ENCODE peak calls at places on chromosomes 3 and 15, in five cellular contexts. O is body of pancreas, V is A549, C is IMR-90, R is heart right ventricle. A is an unnamed sample. For H3K4me1, the result is how much of the 10 kb centered on the place peaks cover.

GRCh38 chr3:66989860-66990696 is 8.0 kb upstream of the KBTBD8 start:
- DNase-seq in O (peak), V (peak), C (no peak), R (no peak), A (no peak)

GRCh38 chr3:72593881-72594397 is 254.3 kb downstream of the SHQ1 start:
- DNase-seq in O (no peak), V (no peak), C (peak), R (no peak), A (no peak)

GRCh38 chr3:23316924-23317323 is 113.8 kb downstream of the UBE2E2 start:
- DNase-seq in O (no peak), V (no peak), C (no peak), R (no peak), A (no peak)

GRCh38 chr3:153599685-153600084 is 437.7 kb downstream of the RAP2B start:
- DNase-seq in O (peak), V (peak), C (peak), R (no peak), A (no peak)

GRCh38 chr15:101167791-101168462 is 83.9 kb downstream of the CHSY1 start:
- DNase-seq in O (peak), V (peak), C (peak), R (peak), A (no peak)

GRCh38 chr3:115800489-115801080 is 177.3 kb downstream of the GAP43 start:
- DNase-seq in O (no peak), V (peak), C (peak), R (no peak), A (no peak)

GRCh38 chr3:104873331-104873730 is 493.4 kb upstream of the ALCAM start:
- DNase-seq in O (no peak), V (no peak), C (peak), R (no peak), A (no peak)

GRCh38 chr3:169863458-169863899 is 6.3 kb downstream of the LRRC31 start:
- DNase-seq in O (peak), V (peak), C (peak), R (no peak), A (peak)

GRCh38 chr3:151345854-151346253 is 16.5 kb upstream of the P2RY13 start:
- DNase-seq in O (no peak), V (no peak), C (peak), R (no peak), A (no peak)

GRCh38 chr3:112115806-112116383 is 17.2 kb downstream of the GCSAM start:
- DNase-seq in O (no peak), V (no peak), C (no peak), R (no peak), A (no peak)

GRCh38 chr3:115615001-115615447 is 8.3 kb upstream of the GAP43 start:
- DNase-seq in O (no peak), V (no peak), C (peak), R (no peak), A (peak)

GRCh38 chr15:77659350-77660321 is 26.9 kb upstream of the LINGO1 start:
- DNase-seq in O (peak), V (peak), C (peak), R (peak), A (no peak)

GRCh38 chr15:33908396-33908795 is 59.9 kb upstream of the CHRM5 start:
- DNase-seq in O (no peak), V (no peak), C (peak), R (no peak), A (no peak)

GRCh38 chr3:69930564-69930963 is 69.0 kb upstream of the SAMMSON start:
- DNase-seq in O (no peak), V (no peak), C (peak), R (no peak), A (no peak)

GRCh38 chr3:192237992-192238608 is 489.2 kb downstream of the FGF12 start:
- DNase-seq in O (no peak), V (no peak), C (no peak), R (no peak), A (no peak)

GRCh38 chr3:80263260-80263659 is 495.5 kb upstream of the ROBO1 start:
- DNase-seq in O (no peak), V (no peak), C (no peak), R (no peak), A (peak)

GRCh38 chr3:42688487-42689420 is 3.4 kb downstream of the KLHL40 start:
- DNase-seq in O (no peak), V (no peak), C (no peak), R (no peak), A (no peak)

GRCh38 chr3:52001443-52001974 is 5.8 kb upstream of the RPL29 start:
- DNase-seq in O (peak), V (peak), C (peak), R (peak), A (peak)

GRCh38 chr3:76097588-76097975 is 312.2 kb upstream of the ZNF717 start:
- DNase-seq in O (no peak), V (no peak), C (peak), R (no peak), A (no peak)

GRCh38 chr15:67225336-67225735 is 29.1 kb downstream of the AAGAB start:
- DNase-seq in O (no peak), V (no peak), C (peak), R (no peak), A (no peak)

GRCh38 chr3:79383402-79384012 is 384.3 kb downstream of the ROBO1 start:
- DNase-seq in O (no peak), V (no peak), C (peak), R (no peak), A (no peak)

GRCh38 chr15:34496616-34497015 is 59.0 kb upstream of the GOLGA8A start:
- DNase-seq in O (no peak), V (no peak), C (no peak), R (no peak), A (no peak)

GRCh38 chr3:128584412-128585020 is 66.1 kb downstream of the RPN1 start:
- DNase-seq in O (peak), V (peak), C (peak), R (peak), A (no peak)

DNA sequence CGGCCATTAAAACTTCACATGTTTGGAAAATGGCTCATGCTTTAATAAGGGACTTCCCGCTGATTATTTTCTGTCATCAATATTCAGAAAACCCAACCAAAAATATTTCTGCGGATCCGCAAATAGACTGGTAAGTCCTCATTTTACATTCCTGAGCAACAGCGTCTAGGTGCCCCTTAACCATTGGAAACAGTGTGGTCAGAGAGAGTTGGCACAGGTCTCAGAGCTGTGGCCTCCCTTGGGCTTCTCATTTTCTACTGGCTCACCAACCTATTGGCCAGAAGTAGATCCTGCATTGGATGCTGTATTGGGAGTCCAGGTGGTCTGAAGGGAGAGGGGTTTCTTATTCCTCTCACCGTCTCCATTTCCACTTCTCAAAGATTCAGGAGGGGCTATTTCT is 348.1 kb upstream of the DCBLD2 start:
- DNase-seq in O (no peak), V (no peak), C (no peak), R (no peak), A (no peak)
- H3K4me1 ChIP-seq in O (under half), V (under half), C (under half), R (under half), A (under half)

GRCh38 chr15:23566070-23567050 is 886 bp downstream of the MKRN3 start:
- DNase-seq in O (no peak), V (peak), C (no peak), R (peak), A (no peak)

GRCh38 chr15:23565395-23566069 is at the start of gene MKRN3:
- DNase-seq in O (no peak), V (peak), C (peak), R (peak), A (no peak)

GRCh38 chr15:23561914-23562313 is 3.6 kb upstream of the MKRN3 start:
- DNase-seq in O (no peak), V (no peak), C (no peak), R (no peak), A (no peak)

GRCh38 chr15:23567921-23568320 is 2.4 kb downstream of the MKRN3 start:
- DNase-seq in O (no peak), V (no peak), C (no peak), R (no peak), A (no peak)

DNA sequence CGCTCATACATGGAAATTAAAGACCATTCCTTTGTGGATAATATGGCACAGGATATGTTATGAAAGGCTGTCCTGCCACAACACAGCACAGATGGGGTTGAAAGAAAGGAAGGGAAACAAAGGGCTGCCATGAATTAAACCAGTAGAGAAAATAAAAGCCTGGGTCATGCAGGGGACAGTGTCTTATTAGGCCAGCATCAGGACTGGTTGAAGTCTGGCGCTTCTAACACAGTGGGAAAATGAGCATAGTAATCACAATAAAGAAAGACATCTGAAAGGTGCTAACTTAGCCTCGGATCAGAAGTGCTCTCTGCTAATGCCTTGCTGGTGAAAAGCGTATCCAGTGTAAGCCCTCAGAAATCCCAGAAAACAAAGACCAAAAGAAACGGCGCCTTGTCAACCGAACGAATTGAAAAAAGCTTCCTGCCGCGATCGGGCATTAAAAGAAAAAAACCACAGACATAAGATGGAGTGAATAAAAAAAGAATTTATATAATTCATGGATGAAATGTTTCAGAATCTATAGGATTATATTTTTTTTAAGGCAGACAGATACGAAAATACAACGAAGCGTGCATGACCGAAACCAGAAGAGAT is 578 bp upstream of the MKRN3 start:
- DNase-seq in O (no peak), V (no peak), C (no peak), R (no peak), A (no peak)
- H3K27ac ChIP-seq in O (no peak), V (peak), C (no peak), R (no peak), A (no peak)

GRCh38 chr3:187942658-187943241 is 197.5 kb upstream of the BCL6 start:
- DNase-seq in O (no peak), V (no peak), C (no peak), R (no peak), A (no peak)

GRCh38 chr3:187944391-187945179 is 199.3 kb upstream of the BCL6 start:
- DNase-seq in O (no peak), V (no peak), C (no peak), R (no peak), A (no peak)

GRCh38 chr3:187941848-187942194 is 196.6 kb upstream of the BCL6 start:
- DNase-seq in O (no peak), V (no peak), C (no peak), R (no peak), A (no peak)

GRCh38 chr3:187945374-187945773 is 200.1 kb upstream of the BCL6 start:
- DNase-seq in O (no peak), V (no peak), C (no peak), R (no peak), A (no peak)

DNA sequence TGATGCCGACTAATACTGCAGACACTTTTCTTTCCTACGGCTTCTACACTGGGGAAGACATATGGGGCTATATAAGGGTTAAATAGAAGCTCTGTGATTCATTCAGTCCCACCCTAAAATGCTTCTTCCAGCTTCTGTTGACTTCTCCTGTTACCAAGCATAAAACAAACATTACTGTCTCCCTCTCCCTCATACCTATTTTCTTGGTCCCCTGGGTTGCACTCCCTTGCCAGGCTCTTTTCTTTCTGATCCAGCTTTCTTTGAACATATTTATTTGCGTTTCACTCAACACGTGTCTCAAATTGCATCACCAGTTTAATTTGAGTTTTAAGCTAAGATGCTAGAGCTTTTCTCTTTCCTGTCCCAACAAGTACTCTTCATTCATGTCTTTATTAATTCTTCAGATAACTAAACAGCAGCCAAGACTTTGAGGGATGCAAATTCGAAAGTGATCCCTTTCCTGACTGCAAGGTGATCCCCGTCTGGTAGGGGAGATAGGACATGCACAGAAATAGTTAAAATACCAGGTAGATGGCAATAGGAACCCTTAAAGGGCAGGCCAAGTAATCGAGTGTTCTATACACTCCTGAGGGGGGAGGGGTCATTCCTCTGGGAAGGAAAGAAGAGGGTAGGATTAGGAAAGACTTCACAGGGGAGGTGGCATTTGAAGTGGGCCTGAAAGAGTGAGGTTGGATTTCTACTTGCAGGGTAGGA is 198.6 kb upstream of the BCL6 start:
- DNase-seq in O (no peak), V (peak), C (peak), R (no peak), A (no peak)
- H3K4me3 ChIP-seq in O (no peak), V (peak), C (no peak), R (no peak), A (no peak)

DNA sequence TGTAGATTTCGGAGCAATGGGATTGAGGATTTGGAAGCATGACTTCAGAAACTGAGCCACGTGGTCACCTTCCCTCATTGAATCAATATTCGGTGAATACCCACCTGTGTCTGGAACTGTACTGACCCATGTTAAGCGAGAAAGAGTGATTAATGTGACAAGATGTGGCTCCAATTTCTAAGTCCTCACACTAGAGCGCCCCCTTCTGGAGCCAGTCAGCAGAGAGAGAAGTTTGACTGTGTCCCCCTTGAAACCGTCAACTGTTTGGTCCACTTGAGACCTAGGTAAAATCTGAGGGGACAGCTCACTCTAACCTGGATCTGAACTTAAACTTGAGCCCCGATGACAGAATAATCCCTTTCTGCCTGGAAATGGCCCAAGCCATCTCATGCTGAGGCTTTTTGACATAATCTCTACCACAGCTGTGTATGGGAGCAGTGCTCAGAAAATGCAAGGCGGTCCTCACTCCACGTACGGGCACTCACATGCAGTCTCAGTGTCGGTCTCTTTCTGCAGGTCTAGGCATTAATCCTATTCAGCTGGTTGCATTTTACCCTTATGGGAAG is 47.8 kb upstream of the LIMD1 start:
- DNase-seq in O (peak), V (peak), C (no peak), R (no peak), A (peak)
- H3K4me1 ChIP-seq in O (under half), V (under half), C (under half), R (under half), A (under half)

GRCh38 chr3:32313169-32313568 is 74.7 kb downstream of the CMTM8 start:
- DNase-seq in O (no peak), V (no peak), C (no peak), R (no peak), A (no peak)
- H3K27ac ChIP-seq in O (no peak), V (no peak), C (no peak), R (no peak), A (no peak)

DNA sequence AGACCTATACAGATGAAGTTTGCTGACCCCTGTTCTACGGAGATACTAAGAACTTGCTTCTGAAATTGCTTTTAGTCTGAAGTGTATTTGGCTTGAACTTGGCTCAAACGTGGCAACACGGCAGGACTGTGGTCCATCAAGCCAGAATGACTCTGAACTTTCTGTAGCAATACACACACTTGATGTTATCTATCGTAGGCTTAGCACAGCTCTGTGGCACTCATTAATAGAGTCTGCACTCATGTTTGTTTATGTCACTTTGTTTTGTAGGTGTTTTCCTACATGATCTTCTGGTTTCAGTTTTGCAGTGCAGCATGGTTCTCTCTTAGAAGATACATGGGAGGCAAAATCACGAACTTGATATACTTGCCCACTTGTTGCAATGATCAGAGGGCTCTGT is 298.0 kb downstream of the ADAMTS17 start:
- DNase-seq in O (no peak), V (no peak), C (no peak), R (no peak), A (no peak)
- H3K4me3 ChIP-seq in O (no peak), V (no peak), C (no peak), R (no peak), A (no peak)

GRCh38 chr3:16507540-16508241 is 5.8 kb downstream of the RFTN1 start:
- DNase-seq in O (no peak), V (no peak), C (no peak), R (no peak), A (no peak)
- H3K4me1 ChIP-seq in O (under half), V (under half), C (under half), R (under half), A (under half)

A was measured in iPS DF 6.9.